ENCODE peak calls at places on chromosomes 1 and 21, in four cellular contexts. E is neural progenitor cell, F is trophoblast cell, T is cardiac muscle cell. W is an unnamed sample. For H3K27me3, the result is how much of the 10 kb centered on the place peaks cover.

GRCh38 chr1:231392380-231393131 is 29.5 kb downstream of the EGLN1 start:
- DNase-seq in E (no peak), F (no peak), T (no peak), W (no peak)

GRCh38 chr1:72431810-72432209 is 149.5 kb upstream of the NEGR1 start:
- DNase-seq in E (no peak), F (no peak), T (no peak), W (no peak)

GRCh38 chr21:43845386-43845785 is 19.6 kb upstream of the AGPAT3 start:
- DNase-seq in E (no peak), F (no peak), T (no peak), W (no peak)

GRCh38 chr1:156515956-156516355 is 15.4 kb upstream of the MEF2D start:
- DNase-seq in E (no peak), F (no peak), T (no peak), W (no peak)

GRCh38 chr1:24551910-24552571 is 3.8 kb upstream of the NCMAP start:
- DNase-seq in E (peak), F (no peak), T (peak), W (no peak)

GRCh38 chr1:33996281-33996680 is 132.4 kb downstream of the HMGB4 start:
- DNase-seq in E (no peak), F (no peak), T (no peak), W (no peak)

GRCh38 chr1:35564884-35565741 is 7.5 kb downstream of the NCDN start:
- DNase-seq in E (no peak), F (no peak), T (no peak), W (no peak)

GRCh38 chr21:31308584-31308983 is 35.5 kb downstream of the TIAM1 start:
- DNase-seq in E (no peak), F (no peak), T (no peak), W (no peak)

GRCh38 chr1:65260851-65261473 is 48.4 kb upstream of the DNAJC6 start:
- DNase-seq in E (no peak), F (no peak), T (no peak), W (no peak)

GRCh38 chr1:183590225-183591191 is at the start of gene NCF2:
- DNase-seq in E (no peak), F (no peak), T (no peak), W (no peak)

GRCh38 chr1:236345728-236346127 is 48.4 kb upstream of the EDARADD start:
- DNase-seq in E (peak), F (no peak), T (peak), W (peak)

GRCh38 chr1:224114787-224115175 is 870 bp downstream of the FBXO28 start:
- DNase-seq in E (peak), F (no peak), T (peak), W (no peak)

GRCh38 chr1:114545796-114546195 is 34.8 kb upstream of the TRIM33 start:
- DNase-seq in E (no peak), F (peak), T (no peak), W (no peak)

GRCh38 chr1:68145418-68146126 is 86.8 kb downstream of the WLS start:
- DNase-seq in E (no peak), F (peak), T (no peak), W (peak)

GRCh38 chr1:184649500-184649899 is 105.2 kb downstream of the EDEM3 start:
- DNase-seq in E (no peak), F (no peak), T (no peak), W (no peak)

GRCh38 chr1:42993631-42994121 is 35.0 kb upstream of the SLC2A1 start:
- DNase-seq in E (no peak), F (peak), T (no peak), W (no peak)

GRCh38 chr1:196034080-196034706 is 574.0 kb downstream of the KCNT2 start:
- DNase-seq in E (peak), F (no peak), T (no peak), W (no peak)

GRCh38 chr21:18449586-18449985 is 46.0 kb upstream of the TMPRSS15 start:
- DNase-seq in E (no peak), F (no peak), T (no peak), W (no peak)

GRCh38 chr1:53265581-53265980 is 27.3 kb upstream of the MAGOH start:
- DNase-seq in E (no peak), F (no peak), T (no peak), W (no peak)

GRCh38 chr1:20633190-20634064 is at the start of gene PINK1:
- DNase-seq in E (peak), F (peak), T (peak), W (peak)

GRCh38 chr1:162056043-162056442 is 13.4 kb upstream of the NOS1AP start:
- DNase-seq in E (peak), F (peak), T (peak), W (peak)

GRCh38 chr1:60911980-60912692 is 170.2 kb upstream of the NFIA start:
- DNase-seq in E (peak), F (no peak), T (no peak), W (peak)

GRCh38 chr1:56229183-56229582 is 350.2 kb downstream of the PLPP3 start:
- DNase-seq in E (peak), F (no peak), T (no peak), W (no peak)

GRCh38 chr1:5651964-5652751 is 340.1 kb downstream of the NPHP4 start:
- DNase-seq in E (peak), F (no peak), T (no peak), W (no peak)

GRCh38 chr1:38026592-38027200 is 14.2 kb downstream of the UTP11 start:
- DNase-seq in E (peak), F (peak), T (peak), W (peak)

GRCh38 chr1:28913786-28914227 is 562 bp upstream of the EPB41 start:
- DNase-seq in E (no peak), F (no peak), T (no peak), W (no peak)

GRCh38 chr1:20215716-20216115 is 29.4 kb upstream of the PLA2G2C start:
- DNase-seq in E (no peak), F (no peak), T (no peak), W (no peak)

GRCh38 chr1:226738995-226739695 is at the start of gene ITPKB:
- DNase-seq in E (peak), F (no peak), T (peak), W (peak)

GRCh38 chr1:101236546-101237228 is at the start of gene S1PR1:
- DNase-seq in E (peak), F (no peak), T (peak), W (peak)

DNA sequence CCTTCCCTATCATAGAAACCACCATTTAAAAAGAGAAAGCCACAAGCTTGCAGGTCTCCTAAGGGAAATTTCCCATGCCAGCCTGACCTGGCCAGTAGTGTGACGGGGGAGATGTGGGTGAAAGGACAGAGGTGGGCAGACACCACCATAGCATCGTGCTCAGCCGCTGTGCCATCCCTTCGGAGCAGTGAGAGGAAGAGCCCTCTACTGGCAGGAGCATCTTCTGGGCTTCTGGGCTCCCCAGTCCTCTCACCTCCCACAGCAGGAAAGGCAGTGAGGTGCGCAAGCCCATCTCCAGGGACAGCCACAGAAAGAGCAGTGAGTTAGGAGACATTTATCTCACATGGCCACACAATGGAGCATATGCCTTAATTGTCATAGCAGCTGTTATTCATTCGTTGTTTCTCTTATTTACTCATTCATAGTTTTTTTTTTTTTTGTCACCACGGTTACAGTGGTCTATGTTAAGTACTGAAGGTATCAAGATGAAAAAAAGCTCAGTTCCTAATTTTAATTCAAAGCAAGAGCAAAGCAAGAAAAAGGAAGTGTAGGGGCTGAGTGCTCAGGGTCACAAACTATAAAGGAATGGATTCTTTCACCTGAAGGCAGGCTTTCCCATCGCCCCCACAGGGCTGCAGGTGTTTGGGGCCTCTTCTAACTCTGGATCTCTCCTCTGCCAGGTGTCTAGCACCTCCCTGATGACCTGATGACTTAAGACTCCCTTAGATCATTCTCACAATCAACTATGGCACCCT is 48.8 kb upstream of the CAMK1G start:
- DNase-seq in E (no peak), F (no peak), T (no peak), W (no peak)
- H3K27me3 ChIP-seq in E (under half), F (under half), T (under half), W (under half)

GRCh38 chr1:152109998-152110294 is 5.3 kb downstream of the TCHH start:
- DNase-seq in E (no peak), F (no peak), T (no peak), W (no peak)

GRCh38 chr1:152107984-152108898 is 7.0 kb downstream of the TCHH start:
- DNase-seq in E (peak), F (peak), T (peak), W (no peak)

GRCh38 chr1:152107289-152107983 is 7.8 kb downstream of the TCHH start:
- DNase-seq in E (no peak), F (peak), T (no peak), W (no peak)

GRCh38 chr1:152109231-152109997 is 5.8 kb downstream of the TCHH start:
- DNase-seq in E (no peak), F (peak), T (no peak), W (no peak)

GRCh38 chr1:152108899-152109222 is 6.4 kb downstream of the TCHH start:
- DNase-seq in E (no peak), F (no peak), T (no peak), W (no peak)
- H3K27me3 ChIP-seq in E (half or more), F (half or more), T (half or more), W (under half)

GRCh38 chr21:33063907-33064622 is 5.9 kb upstream of the OLIG1 start:
- DNase-seq in E (peak), F (no peak), T (no peak), W (no peak)
- H3K27me3 ChIP-seq in E (half or more), F (under half), T (half or more), W (under half)

DNA sequence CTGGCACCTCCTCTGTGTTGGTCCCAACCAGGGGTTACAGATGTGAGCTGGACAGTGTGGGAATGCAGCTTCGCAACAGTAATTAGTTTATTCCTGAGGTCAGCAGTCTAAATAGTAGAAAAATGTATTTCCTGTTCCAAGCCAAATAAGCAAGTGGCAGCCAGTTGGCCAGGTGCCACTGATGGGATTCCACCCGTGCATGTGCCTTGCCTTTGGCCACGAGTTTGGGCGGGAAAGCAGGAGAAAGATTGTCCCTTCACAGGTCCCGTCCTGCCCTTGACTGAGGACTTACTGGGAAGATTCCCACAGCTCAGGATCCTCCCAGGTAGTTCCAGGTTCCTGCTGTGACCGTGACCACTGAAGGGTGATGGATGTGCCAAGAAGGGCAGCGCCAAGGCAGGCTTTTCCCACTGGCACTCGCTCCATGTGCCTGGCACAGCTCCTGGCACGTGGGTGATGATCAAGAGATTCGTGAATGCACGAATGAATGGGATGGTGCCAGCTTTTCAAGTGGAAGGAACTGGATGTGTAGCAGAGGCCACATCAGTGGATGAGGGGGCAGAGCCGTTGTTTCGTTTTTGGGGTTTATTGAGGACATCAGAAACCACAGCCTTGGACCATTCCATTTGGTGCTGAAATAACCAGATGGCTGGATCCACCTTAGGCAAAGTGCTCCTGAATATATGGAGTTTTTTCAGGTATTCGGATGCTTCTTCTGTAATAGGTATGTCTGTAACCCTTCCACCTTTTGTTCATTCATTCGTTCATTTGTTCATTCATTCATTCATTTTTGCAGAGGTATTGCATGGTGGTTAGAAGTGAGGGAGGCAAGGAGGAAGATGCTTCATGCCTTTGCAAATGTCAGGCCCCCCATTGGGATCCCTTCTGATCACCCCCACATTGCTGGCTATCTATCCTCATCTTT is 62.4 kb upstream of the WNT4 start:
- DNase-seq in E (no peak), F (no peak), T (peak), W (peak)
- H3K27me3 ChIP-seq in E (half or more), F (under half), T (under half), W (under half)

DNA sequence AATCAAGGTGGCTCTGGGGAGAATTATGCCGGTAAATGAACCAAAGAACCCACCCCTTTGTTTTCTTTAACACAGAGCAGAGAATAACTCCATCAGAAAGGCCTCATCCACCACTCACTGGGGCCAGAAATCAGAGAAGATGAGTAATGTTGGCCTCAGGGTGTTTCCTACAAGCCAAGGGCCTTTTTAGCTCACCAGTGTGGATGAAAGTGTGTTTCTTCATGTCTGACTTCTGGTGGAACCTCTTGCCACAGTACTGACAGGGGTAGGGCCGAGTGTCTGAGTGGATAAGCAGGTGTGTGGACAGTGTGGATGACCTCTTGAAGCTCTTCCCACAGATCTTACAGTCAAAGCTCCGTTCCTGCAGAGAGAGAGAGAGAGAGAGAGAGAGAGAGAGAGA is 8.3 kb downstream of the GFI1 start:
- DNase-seq in E (no peak), F (no peak), T (no peak), W (no peak)
- H3K27me3 ChIP-seq in E (half or more), F (under half), T (half or more), W (under half)